ENCODE peak calls at places on chromosomes 12 and 14, in ten cellular contexts. One of them, this sample, is unnamed.

GRCh38 chr12:69688021-69688420 is 11.1 kb downstream of the BEST3 start:
- DNase-seq in hepatocyte: no peak
- DNase-seq in HCT116: no peak
- DNase-seq in gastrocnemius medialis: no peak
- DNase-seq in heart left ventricle: no peak
- DNase-seq in GM12878: no peak
- DNase-seq in SK-N-SH: no peak
- DNase-seq in upper lobe of right lung: no peak
- DNase-seq in endodermal cell: no peak
- DNase-seq in pancreas: no peak
- DNase-seq in this sample: no peak

GRCh38 chr12:108664338-108665258 is 30.9 kb upstream of the SELPLG start:
- DNase-seq in hepatocyte: peak; percentile 91
- DNase-seq in HCT116: peak; percentile 87
- DNase-seq in gastrocnemius medialis: peak; percentile 92
- DNase-seq in heart left ventricle: peak; percentile 84
- DNase-seq in GM12878: peak; percentile 91
- DNase-seq in SK-N-SH: peak; percentile 78
- DNase-seq in upper lobe of right lung: peak; percentile 77
- DNase-seq in endodermal cell: peak; percentile 97
- DNase-seq in pancreas: no peak
- DNase-seq in this sample: peak; percentile 80

GRCh38 chr14:76717508-76717907 is 43.8 kb upstream of the VASH1 start:
- DNase-seq in hepatocyte: no peak
- DNase-seq in HCT116: no peak
- DNase-seq in gastrocnemius medialis: no peak
- DNase-seq in heart left ventricle: no peak
- DNase-seq in GM12878: no peak
- DNase-seq in SK-N-SH: no peak
- DNase-seq in upper lobe of right lung: no peak
- DNase-seq in endodermal cell: peak; percentile 35
- DNase-seq in pancreas: no peak
- DNase-seq in this sample: no peak

GRCh38 chr12:124504273-124505000 is 63.0 kb downstream of the NCOR2 start:
- DNase-seq in hepatocyte: no peak
- DNase-seq in HCT116: no peak
- DNase-seq in gastrocnemius medialis: no peak
- DNase-seq in heart left ventricle: no peak
- DNase-seq in GM12878: no peak
- DNase-seq in SK-N-SH: no peak
- DNase-seq in upper lobe of right lung: no peak
- DNase-seq in endodermal cell: peak; percentile 86
- DNase-seq in pancreas: no peak
- DNase-seq in this sample: no peak

GRCh38 chr14:61927521-61927920 is 165.3 kb downstream of the SNAPC1 start:
- DNase-seq in hepatocyte: peak; percentile 40
- DNase-seq in HCT116: no peak
- DNase-seq in gastrocnemius medialis: no peak
- DNase-seq in heart left ventricle: no peak
- DNase-seq in GM12878: no peak
- DNase-seq in SK-N-SH: no peak
- DNase-seq in upper lobe of right lung: no peak
- DNase-seq in endodermal cell: peak; percentile 57
- DNase-seq in pancreas: no peak
- DNase-seq in this sample: no peak

GRCh38 chr14:81565441-81566290 is 32.0 kb upstream of the SEL1L start:
- DNase-seq in hepatocyte: peak; percentile 65
- DNase-seq in HCT116: peak; percentile 8
- DNase-seq in gastrocnemius medialis: no peak
- DNase-seq in heart left ventricle: no peak
- DNase-seq in GM12878: no peak
- DNase-seq in SK-N-SH: no peak
- DNase-seq in upper lobe of right lung: no peak
- DNase-seq in endodermal cell: peak; percentile 71
- DNase-seq in pancreas: no peak
- DNase-seq in this sample: no peak

GRCh38 chr12:5660271-5660670 is 228.4 kb downstream of the NTF3 start:
- DNase-seq in hepatocyte: no peak
- DNase-seq in HCT116: no peak
- DNase-seq in gastrocnemius medialis: no peak
- DNase-seq in heart left ventricle: no peak
- DNase-seq in GM12878: no peak
- DNase-seq in SK-N-SH: no peak
- DNase-seq in upper lobe of right lung: no peak
- DNase-seq in endodermal cell: no peak
- DNase-seq in pancreas: no peak
- DNase-seq in this sample: no peak

GRCh38 chr14:73295198-73295796 is 58.0 kb downstream of the PAPLN start:
- DNase-seq in hepatocyte: peak; percentile 65
- DNase-seq in HCT116: peak; percentile 33
- DNase-seq in gastrocnemius medialis: no peak
- DNase-seq in heart left ventricle: no peak
- DNase-seq in GM12878: no peak
- DNase-seq in SK-N-SH: peak; percentile 58
- DNase-seq in upper lobe of right lung: no peak
- DNase-seq in endodermal cell: no peak
- DNase-seq in pancreas: no peak
- DNase-seq in this sample: no peak

GRCh38 chr12:124861492-124861891 is 2.2 kb downstream of the SCARB1 start:
- DNase-seq in hepatocyte: peak; percentile 4
- DNase-seq in HCT116: peak; percentile 53
- DNase-seq in gastrocnemius medialis: no peak
- DNase-seq in heart left ventricle: peak; percentile 74
- DNase-seq in GM12878: peak; percentile 39
- DNase-seq in SK-N-SH: no peak
- DNase-seq in upper lobe of right lung: no peak
- DNase-seq in endodermal cell: peak; percentile 77
- DNase-seq in pancreas: no peak
- DNase-seq in this sample: no peak

GRCh38 chr14:72810201-72810600 is 83.7 kb downstream of the DPF3 start:
- DNase-seq in hepatocyte: no peak
- DNase-seq in HCT116: no peak
- DNase-seq in gastrocnemius medialis: no peak
- DNase-seq in heart left ventricle: no peak
- DNase-seq in GM12878: no peak
- DNase-seq in SK-N-SH: no peak
- DNase-seq in upper lobe of right lung: no peak
- DNase-seq in endodermal cell: no peak
- DNase-seq in pancreas: no peak
- DNase-seq in this sample: no peak

GRCh38 chr12:132273992-132274334 is 55.4 kb downstream of the GALNT9 start:
- DNase-seq in hepatocyte: no peak
- DNase-seq in HCT116: no peak
- DNase-seq in gastrocnemius medialis: no peak
- DNase-seq in heart left ventricle: no peak
- DNase-seq in GM12878: no peak
- DNase-seq in SK-N-SH: no peak
- DNase-seq in upper lobe of right lung: no peak
- DNase-seq in endodermal cell: no peak
- DNase-seq in pancreas: peak; percentile 28
- DNase-seq in this sample: peak; percentile 40
- H3K4me1 ChIP-seq in hepatocyte: no peaks in the 10 kb centered on the region
- H3K4me1 ChIP-seq in HCT116: peaks cover 9% of the 10 kb centered on the region
- H3K4me1 ChIP-seq in gastrocnemius medialis: no peaks in the 10 kb centered on the region
- H3K4me1 ChIP-seq in heart left ventricle: no peaks in the 10 kb centered on the region
- H3K4me1 ChIP-seq in GM12878: no peaks in the 10 kb centered on the region
- H3K4me1 ChIP-seq in SK-N-SH: no peaks in the 10 kb centered on the region
- H3K4me1 ChIP-seq in upper lobe of right lung: no peaks in the 10 kb centered on the region
- H3K4me1 ChIP-seq in endodermal cell: no peaks in the 10 kb centered on the region
- H3K4me1 ChIP-seq in pancreas: no peaks in the 10 kb centered on the region
- H3K4me1 ChIP-seq in this sample: no peaks in the 10 kb centered on the region

DNA sequence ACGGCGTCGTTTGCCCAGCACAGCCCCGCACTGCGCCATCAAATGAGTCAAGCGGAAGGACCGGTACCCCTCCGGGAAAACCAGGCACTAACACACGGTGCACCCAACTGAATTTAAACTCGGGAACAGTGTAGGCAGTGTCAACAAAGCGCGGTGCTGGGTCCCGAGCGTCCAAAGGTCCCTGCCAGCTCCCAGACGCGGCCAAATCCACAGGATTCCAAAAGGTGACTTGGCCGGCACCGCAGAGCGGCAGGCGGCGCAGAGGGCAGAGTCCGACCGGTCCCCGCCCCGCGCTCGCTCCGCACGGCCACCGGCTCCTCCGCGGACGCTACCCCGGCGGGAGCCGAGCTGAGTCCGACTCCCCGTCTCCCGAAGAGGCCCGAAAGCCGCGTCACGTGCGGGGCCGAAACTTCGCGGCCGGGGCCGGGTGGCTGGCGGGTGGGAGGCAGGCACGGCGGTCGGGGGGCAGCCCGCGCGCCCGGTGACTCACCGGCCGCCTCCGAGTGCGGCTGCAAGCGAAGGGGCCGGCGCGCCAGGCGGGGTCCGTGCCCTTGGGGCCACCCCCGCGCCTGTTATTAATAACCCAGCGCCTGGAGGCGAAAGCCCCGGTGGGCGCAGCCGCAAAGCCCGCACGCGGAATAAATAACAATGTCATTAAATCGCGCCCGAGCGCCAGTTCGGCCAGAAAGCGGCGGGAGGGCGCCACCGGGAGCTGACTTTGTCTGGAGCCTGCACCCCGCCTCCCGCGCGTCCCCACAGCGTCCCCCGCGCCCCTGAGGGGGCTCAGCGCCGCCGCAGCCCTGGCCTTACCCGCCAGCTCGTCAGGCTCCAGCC is 823 bp downstream of the DENND5B start:
- DNase-seq in hepatocyte: peak; percentile 83
- DNase-seq in HCT116: peak; percentile 36
- DNase-seq in gastrocnemius medialis: peak; percentile 69
- DNase-seq in heart left ventricle: peak; percentile 81
- DNase-seq in GM12878: no peak
- DNase-seq in SK-N-SH: peak; percentile 83
- DNase-seq in upper lobe of right lung: peak; percentile 78
- DNase-seq in endodermal cell: peak; percentile 92
- DNase-seq in pancreas: peak; percentile 91
- DNase-seq in this sample: peak; percentile 62
- TF ChIP-seq CTCF in hepatocyte: peak; percentile 13
- TF ChIP-seq CTCF in HCT116: no peak
- TF ChIP-seq CTCF in gastrocnemius medialis: no peak
- TF ChIP-seq CTCF in heart left ventricle: no peak
- TF ChIP-seq CTCF in GM12878: no peak
- TF ChIP-seq CTCF in SK-N-SH: peak; percentile 20
- TF ChIP-seq CTCF in upper lobe of right lung: no peak
- TF ChIP-seq CTCF in endodermal cell: peak; percentile 22
- TF ChIP-seq CTCF in pancreas: no peak
- TF ChIP-seq CTCF in this sample: no peak

GRCh38 chr14:52268191-52269061 is 928 bp downstream of the PTGDR start:
- DNase-seq in hepatocyte: peak; percentile 14
- DNase-seq in HCT116: no peak
- DNase-seq in gastrocnemius medialis: no peak
- DNase-seq in heart left ventricle: peak; percentile 30
- DNase-seq in GM12878: no peak
- DNase-seq in SK-N-SH: peak; percentile 36
- DNase-seq in upper lobe of right lung: no peak
- DNase-seq in endodermal cell: peak; percentile 81
- DNase-seq in pancreas: peak; percentile 53
- DNase-seq in this sample: no peak

GRCh38 chr14:52269100-52269499 is 1.6 kb downstream of the PTGDR start:
- DNase-seq in hepatocyte: no peak
- DNase-seq in HCT116: no peak
- DNase-seq in gastrocnemius medialis: no peak
- DNase-seq in heart left ventricle: no peak
- DNase-seq in GM12878: no peak
- DNase-seq in SK-N-SH: no peak
- DNase-seq in upper lobe of right lung: no peak
- DNase-seq in endodermal cell: no peak
- DNase-seq in pancreas: no peak
- DNase-seq in this sample: no peak

GRCh38 chr14:52266179-52266578 is 1.3 kb upstream of the PTGDR start:
- DNase-seq in hepatocyte: no peak
- DNase-seq in HCT116: no peak
- DNase-seq in gastrocnemius medialis: peak; percentile 62
- DNase-seq in heart left ventricle: peak; percentile 58
- DNase-seq in GM12878: no peak
- DNase-seq in SK-N-SH: no peak
- DNase-seq in upper lobe of right lung: no peak
- DNase-seq in endodermal cell: no peak
- DNase-seq in pancreas: no peak
- DNase-seq in this sample: no peak

GRCh38 chr14:52266782-52267181 is 716 bp upstream of the PTGDR start:
- DNase-seq in hepatocyte: no peak
- DNase-seq in HCT116: no peak
- DNase-seq in gastrocnemius medialis: no peak
- DNase-seq in heart left ventricle: no peak
- DNase-seq in GM12878: no peak
- DNase-seq in SK-N-SH: no peak
- DNase-seq in upper lobe of right lung: no peak
- DNase-seq in endodermal cell: no peak
- DNase-seq in pancreas: no peak
- DNase-seq in this sample: no peak

DNA sequence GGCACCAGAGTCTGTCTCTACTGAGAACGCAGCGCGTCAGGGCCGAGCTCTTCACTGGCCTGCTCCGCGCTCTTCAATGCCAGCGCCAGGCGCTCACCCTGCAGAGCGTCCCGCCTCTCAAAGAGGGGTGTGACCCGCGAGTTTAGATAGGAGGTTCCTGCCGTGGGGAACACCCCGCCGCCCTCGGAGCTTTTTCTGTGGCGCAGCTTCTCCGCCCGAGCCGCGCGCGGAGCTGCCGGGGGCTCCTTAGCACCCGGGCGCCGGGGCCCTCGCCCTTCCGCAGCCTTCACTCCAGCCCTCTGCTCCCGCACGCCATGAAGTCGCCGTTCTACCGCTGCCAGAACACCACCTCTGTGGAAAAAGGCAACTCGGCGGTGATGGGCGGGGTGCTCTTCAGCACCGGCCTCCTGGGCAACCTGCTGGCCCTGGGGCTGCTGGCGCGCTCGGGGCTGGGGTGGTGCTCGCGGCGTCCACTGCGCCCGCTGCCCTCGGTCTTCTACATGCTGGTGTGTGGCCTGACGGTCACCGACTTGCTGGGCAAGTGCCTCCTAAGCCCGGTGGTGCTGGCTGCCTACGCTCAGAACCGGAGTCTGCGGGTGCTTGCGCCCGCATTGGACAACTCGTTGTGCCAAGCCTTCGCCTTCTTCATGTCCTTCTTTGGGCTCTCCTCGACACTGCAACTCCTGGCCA is at the start of gene PTGDR:
- DNase-seq in hepatocyte: peak; percentile 16
- DNase-seq in HCT116: no peak
- DNase-seq in gastrocnemius medialis: no peak
- DNase-seq in heart left ventricle: peak; percentile 47
- DNase-seq in GM12878: no peak
- DNase-seq in SK-N-SH: peak; percentile 32
- DNase-seq in upper lobe of right lung: peak; percentile 64
- DNase-seq in endodermal cell: peak; percentile 83
- DNase-seq in pancreas: peak; percentile 49
- DNase-seq in this sample: peak; percentile 51
- H3K4me3 ChIP-seq in hepatocyte: peak within 1 kb of the TSS; percentile 18
- H3K4me3 ChIP-seq in HCT116: no peak within 1 kb of the TSS
- H3K4me3 ChIP-seq in gastrocnemius medialis: peak within 1 kb of the TSS; percentile 41
- H3K4me3 ChIP-seq in heart left ventricle: peak within 1 kb of the TSS; percentile 54
- H3K4me3 ChIP-seq in GM12878: no peak within 1 kb of the TSS
- H3K4me3 ChIP-seq in SK-N-SH: no peak within 1 kb of the TSS
- H3K4me3 ChIP-seq in upper lobe of right lung: peak within 1 kb of the TSS; percentile 47
- H3K4me3 ChIP-seq in endodermal cell: peak within 1 kb of the TSS; percentile 76
- H3K4me3 ChIP-seq in pancreas: peak within 1 kb of the TSS; percentile 8
- H3K4me3 ChIP-seq in this sample: peak within 1 kb of the TSS; percentile 53

DNA sequence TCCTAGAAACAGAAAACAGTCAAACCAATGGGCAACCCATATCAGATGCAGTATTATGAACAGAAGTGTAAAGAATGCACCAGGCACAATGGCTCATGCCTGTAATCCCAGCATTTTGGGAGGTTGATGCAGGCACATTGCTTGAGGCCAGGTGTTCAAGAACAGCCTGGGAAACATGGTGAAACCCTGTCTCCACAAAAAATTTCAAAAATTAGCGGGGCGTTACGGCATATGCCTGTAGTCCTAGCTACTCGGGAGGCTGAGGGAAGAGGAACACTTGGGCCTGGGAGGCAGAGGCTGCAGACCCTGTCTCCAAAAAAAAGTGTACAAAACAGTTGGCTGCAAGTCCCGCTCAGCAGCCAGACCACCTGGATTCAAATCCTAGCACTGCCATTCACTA is 4.9 kb downstream of the PXN start:
- DNase-seq in hepatocyte: no peak
- DNase-seq in HCT116: no peak
- DNase-seq in gastrocnemius medialis: no peak
- DNase-seq in heart left ventricle: no peak
- DNase-seq in GM12878: no peak
- DNase-seq in SK-N-SH: no peak
- DNase-seq in upper lobe of right lung: no peak
- DNase-seq in endodermal cell: no peak
- DNase-seq in pancreas: no peak
- DNase-seq in this sample: no peak
- H3K4me1 ChIP-seq in hepatocyte: peaks cover 49% of the 10 kb centered on the region
- H3K4me1 ChIP-seq in HCT116: peaks cover 51% of the 10 kb centered on the region
- H3K4me1 ChIP-seq in gastrocnemius medialis: peaks cover 88% of the 10 kb centered on the region
- H3K4me1 ChIP-seq in heart left ventricle: peaks cover 92% of the 10 kb centered on the region
- H3K4me1 ChIP-seq in GM12878: peaks cover 3% of the 10 kb centered on the region
- H3K4me1 ChIP-seq in SK-N-SH: peaks cover 55% of the 10 kb centered on the region
- H3K4me1 ChIP-seq in upper lobe of right lung: peaks cover 69% of the 10 kb centered on the region
- H3K4me1 ChIP-seq in endodermal cell: peaks cover 21% of the 10 kb centered on the region
- H3K4me1 ChIP-seq in pancreas: peaks cover 23% of the 10 kb centered on the region
- H3K4me1 ChIP-seq in this sample: peaks cover 90% of the 10 kb centered on the region

This sample was measured in lower lobe of right lung.